ENCODE peak calls at places on chromosomes 6 and 20, in seven cellular contexts. One of them, this sample, is unnamed.

GRCh38 chr6:166767191-166767590 is 140.1 kb upstream of the RPS6KA2 start:
- DNase-seq in T1000: no peak
- DNase-seq in AG10803: no peak
- DNase-seq in HFFc6: no peak
- DNase-seq in breast epithelium: peak; percentile 17
- DNase-seq in AG08395: no peak
- DNase-seq in NCI-H2029: no peak
- DNase-seq in this sample: no peak

GRCh38 chr6:108689279-108690161 is 128.8 kb downstream of the FOXO3 start:
- DNase-seq in T1000: peak; percentile 39
- DNase-seq in AG10803: peak; percentile 84
- DNase-seq in HFFc6: peak; percentile 78
- DNase-seq in breast epithelium: peak; percentile 86
- DNase-seq in AG08395: peak; percentile 69
- DNase-seq in NCI-H2029: no peak
- DNase-seq in this sample: no peak

GRCh38 chr6:51777631-51778030 is 309.8 kb downstream of the PKHD1 start:
- DNase-seq in T1000: no peak
- DNase-seq in AG10803: no peak
- DNase-seq in HFFc6: no peak
- DNase-seq in breast epithelium: no peak
- DNase-seq in AG08395: no peak
- DNase-seq in NCI-H2029: no peak
- DNase-seq in this sample: no peak

GRCh38 chr6:119440953-119441352 is 91.4 kb upstream of the MAN1A1 start:
- DNase-seq in T1000: no peak
- DNase-seq in AG10803: no peak
- DNase-seq in HFFc6: no peak
- DNase-seq in breast epithelium: no peak
- DNase-seq in AG08395: no peak
- DNase-seq in NCI-H2029: no peak
- DNase-seq in this sample: no peak

GRCh38 chr20:31837896-31838397 is 7.5 kb downstream of the FOXS1 start:
- DNase-seq in T1000: peak; percentile 11
- DNase-seq in AG10803: peak; percentile 65
- DNase-seq in HFFc6: peak; percentile 71
- DNase-seq in breast epithelium: no peak
- DNase-seq in AG08395: peak; percentile 64
- DNase-seq in NCI-H2029: no peak
- DNase-seq in this sample: no peak

GRCh38 chr6:78243519-78243918 is 590.7 kb downstream of the MEI4 start:
- DNase-seq in T1000: no peak
- DNase-seq in AG10803: peak; percentile 16
- DNase-seq in HFFc6: no peak
- DNase-seq in breast epithelium: no peak
- DNase-seq in AG08395: no peak
- DNase-seq in NCI-H2029: no peak
- DNase-seq in this sample: no peak

GRCh38 chr6:133817460-133818047 is 71.4 kb upstream of the TCF21 start:
- DNase-seq in T1000: no peak
- DNase-seq in AG10803: no peak
- DNase-seq in HFFc6: no peak
- DNase-seq in breast epithelium: no peak
- DNase-seq in AG08395: no peak
- DNase-seq in NCI-H2029: no peak
- DNase-seq in this sample: no peak

GRCh38 chr6:5151955-5152401 is 66.8 kb downstream of the PPP1R3G start:
- DNase-seq in T1000: peak; percentile 18
- DNase-seq in AG10803: peak; percentile 87
- DNase-seq in HFFc6: peak; percentile 85
- DNase-seq in breast epithelium: no peak
- DNase-seq in AG08395: peak; percentile 81
- DNase-seq in NCI-H2029: no peak
- DNase-seq in this sample: no peak

GRCh38 chr6:138618168-138618567 is 118.9 kb upstream of the NHSL1 start:
- DNase-seq in T1000: no peak
- DNase-seq in AG10803: peak; percentile 58
- DNase-seq in HFFc6: peak; percentile 40
- DNase-seq in breast epithelium: no peak
- DNase-seq in AG08395: no peak
- DNase-seq in NCI-H2029: no peak
- DNase-seq in this sample: no peak

GRCh38 chr6:37236921-37237320 is 20.7 kb upstream of the TBC1D22B start:
- DNase-seq in T1000: no peak
- DNase-seq in AG10803: no peak
- DNase-seq in HFFc6: peak; percentile 3
- DNase-seq in breast epithelium: no peak
- DNase-seq in AG08395: no peak
- DNase-seq in NCI-H2029: no peak
- DNase-seq in this sample: no peak

GRCh38 chr20:17169575-17170136 is 57.2 kb upstream of the PCSK2 start:
- DNase-seq in T1000: no peak
- DNase-seq in AG10803: no peak
- DNase-seq in HFFc6: no peak
- DNase-seq in breast epithelium: no peak
- DNase-seq in AG08395: no peak
- DNase-seq in NCI-H2029: peak; percentile 90
- DNase-seq in this sample: peak; percentile 88

GRCh38 chr6:55617272-55617671 is 38.3 kb upstream of the HMGCLL1 start:
- DNase-seq in T1000: no peak
- DNase-seq in AG10803: peak; percentile 34
- DNase-seq in HFFc6: peak; percentile 3
- DNase-seq in breast epithelium: no peak
- DNase-seq in AG08395: peak; percentile 28
- DNase-seq in NCI-H2029: no peak
- DNase-seq in this sample: no peak

GRCh38 chr6:63440057-63440456 is 120.3 kb upstream of the LGSN start:
- DNase-seq in T1000: no peak
- DNase-seq in AG10803: no peak
- DNase-seq in HFFc6: no peak
- DNase-seq in breast epithelium: no peak
- DNase-seq in AG08395: no peak
- DNase-seq in NCI-H2029: no peak
- DNase-seq in this sample: peak; percentile 15

GRCh38 chr6:152380351-152380767 is 256.8 kb downstream of the SYNE1 start:
- DNase-seq in T1000: no peak
- DNase-seq in AG10803: peak; percentile 95
- DNase-seq in HFFc6: peak; percentile 77
- DNase-seq in breast epithelium: no peak
- DNase-seq in AG08395: peak; percentile 31
- DNase-seq in NCI-H2029: no peak
- DNase-seq in this sample: no peak

GRCh38 chr6:13001951-13002350 is 285.4 kb downstream of the PHACTR1 start:
- DNase-seq in T1000: no peak
- DNase-seq in AG10803: no peak
- DNase-seq in HFFc6: no peak
- DNase-seq in breast epithelium: no peak
- DNase-seq in AG08395: no peak
- DNase-seq in NCI-H2029: no peak
- DNase-seq in this sample: no peak

GRCh38 chr6:57097596-57097995 is 7.6 kb downstream of the ZNF451 start:
- DNase-seq in T1000: no peak
- DNase-seq in AG10803: peak; percentile 41
- DNase-seq in HFFc6: peak; percentile 26
- DNase-seq in breast epithelium: no peak
- DNase-seq in AG08395: peak; percentile 14
- DNase-seq in NCI-H2029: no peak
- DNase-seq in this sample: no peak

GRCh38 chr6:1611322-1611571 is 1.5 kb downstream of the FOXC1 start:
- DNase-seq in T1000: no peak
- DNase-seq in AG10803: peak; percentile 42
- DNase-seq in HFFc6: no peak
- DNase-seq in breast epithelium: no peak
- DNase-seq in AG08395: peak; percentile 62
- DNase-seq in NCI-H2029: no peak
- DNase-seq in this sample: peak; percentile 43

GRCh38 chr6:108452725-108453195 is 108.0 kb upstream of the FOXO3 start:
- DNase-seq in T1000: no peak
- DNase-seq in AG10803: peak; percentile 53
- DNase-seq in HFFc6: no peak
- DNase-seq in breast epithelium: no peak
- DNase-seq in AG08395: no peak
- DNase-seq in NCI-H2029: no peak
- DNase-seq in this sample: no peak

GRCh38 chr6:136524936-136525413 is 25.2 kb downstream of the MAP7 start:
- DNase-seq in T1000: no peak
- DNase-seq in AG10803: no peak
- DNase-seq in HFFc6: no peak
- DNase-seq in breast epithelium: no peak
- DNase-seq in AG08395: no peak
- DNase-seq in NCI-H2029: no peak
- DNase-seq in this sample: peak; percentile 47

GRCh38 chr6:160791981-160792418 is 90.0 kb downstream of the PLG start:
- DNase-seq in T1000: no peak
- DNase-seq in AG10803: no peak
- DNase-seq in HFFc6: no peak
- DNase-seq in breast epithelium: no peak
- DNase-seq in AG08395: no peak
- DNase-seq in NCI-H2029: no peak
- DNase-seq in this sample: no peak

GRCh38 chr20:38228436-38228835 is 32.1 kb downstream of the KIAA1755 start:
- DNase-seq in T1000: no peak
- DNase-seq in AG10803: no peak
- DNase-seq in HFFc6: no peak
- DNase-seq in breast epithelium: no peak
- DNase-seq in AG08395: no peak
- DNase-seq in NCI-H2029: no peak
- DNase-seq in this sample: no peak